ENCODE peak calls at places on chromosomes 5 and 9, in ten cellular contexts. T is AG20443; Y is EL; G is non-pigmented ciliary epithelial cell; A is T-helper 1 cell; E is psoas muscle; P is stimulated activated CD8-positive, alpha-beta memory T cell treated with anti-CD3 and anti-CD28 coated beads, Interleukin-12 subunit alpha, Interleukin-12 subunit beta, amount 100 ng/mL, for 4 hours; K is cardiac muscle cell; S is HS-27A; D is NCI-H2171. F is an unnamed sample.

GRCh38 chr9:125649315-125649714 is 57.7 kb downstream of the MAPKAP1 start:
- DNase-seq in T (peak; percentile 84), E (peak; percentile 27), A (no peak), P (no peak), G (peak; percentile 77), S (peak; percentile 72), K (no peak), Y (peak; percentile 93), D (no peak), F (peak; percentile 78)

GRCh38 chr5:133140311-133140710 is 88.5 kb downstream of the HSPA4 start:
- DNase-seq in A (no peak), S (no peak), D (no peak), K (no peak), E (no peak), G (no peak), P (no peak), T (no peak), Y (no peak), F (no peak)

GRCh38 chr5:170480277-170480676 is 23.5 kb upstream of the KCNIP1 start:
- DNase-seq in G (no peak), E (no peak), Y (no peak), S (no peak), T (no peak), D (no peak), A (no peak), P (no peak), K (no peak), F (no peak)

GRCh38 chr5:180669661-180670060 is 20.3 kb upstream of the FLT4 start:
- DNase-seq in K (no peak), E (no peak), G (no peak), Y (no peak), A (no peak), T (no peak), S (no peak), P (no peak), D (no peak), F (no peak)

GRCh38 chr5:87116821-87117512 is 150.7 kb upstream of the RASA1 start:
- DNase-seq in E (no peak), A (no peak), D (no peak), G (no peak), Y (peak; percentile 20), T (no peak), P (no peak), K (no peak), S (no peak), F (no peak)

GRCh38 chr5:104643320-104643719 is 1080.7 kb upstream of the NUDT12 start:
- DNase-seq in A (no peak), E (no peak), G (no peak), S (no peak), Y (no peak), K (no peak), P (no peak), T (no peak), D (no peak), F (no peak)

GRCh38 chr9:69428017-69428785 is 103.2 kb downstream of the ENTREP1 start:
- DNase-seq in S (no peak), G (no peak), A (no peak), T (no peak), K (no peak), P (no peak), D (no peak), E (no peak), Y (no peak), F (no peak)

GRCh38 chr5:173069661-173070060 is 13.5 kb downstream of the CREBRF start:
- DNase-seq in K (no peak), D (no peak), A (no peak), Y (no peak), G (no peak), E (no peak), T (no peak), P (no peak), S (no peak), F (no peak)

GRCh38 chr9:137488330-137488653 is 29.2 kb upstream of the NSMF start:
- DNase-seq in E (no peak), S (no peak), A (no peak), Y (no peak), P (no peak), T (no peak), K (no peak), G (no peak), D (peak; percentile 97), F (no peak)

GRCh38 chr5:38468978-38469706 is 87.3 kb downstream of the LIFR start:
- DNase-seq in A (no peak), Y (no peak), T (no peak), E (peak; percentile 86), K (no peak), G (no peak), S (no peak), P (no peak), D (no peak), F (peak; percentile 69)

GRCh38 chr9:91192785-91193657 is 168.7 kb downstream of the AUH start:
- DNase-seq in K (peak; percentile 95), S (peak; percentile 94), E (peak; percentile 89), P (peak; percentile 54), G (peak; percentile 96), T (peak; percentile 94), D (peak; percentile 57), Y (peak; percentile 99), A (peak; percentile 16), F (peak; percentile 93)

GRCh38 chr9:136529516-136530471 is 16.1 kb downstream of the NOTCH1 start:
- DNase-seq in D (no peak), S (no peak), T (no peak), P (no peak), G (no peak), K (no peak), A (no peak), E (no peak), Y (no peak), F (no peak)

GRCh38 chr5:99169309-99169708 is 240.5 kb upstream of the CHD1 start:
- DNase-seq in E (no peak), S (no peak), Y (peak; percentile 1), T (no peak), K (peak; percentile 14), G (no peak), P (no peak), D (no peak), A (no peak), F (no peak)

GRCh38 chr5:6708814-6709213 is 4.4 kb upstream of the TENT4A start:
- DNase-seq in E (peak; percentile 40), K (peak; percentile 33), Y (no peak), P (no peak), G (no peak), T (no peak), D (no peak), S (no peak), A (no peak), F (no peak)

GRCh38 chr9:137318976-137319375 is 16.9 kb upstream of the NRARP start:
- DNase-seq in T (peak; percentile 93), K (peak; percentile 25), P (no peak), G (no peak), Y (no peak), A (no peak), D (no peak), S (no peak), E (no peak), F (no peak)

GRCh38 chr9:21684831-21685362 is 117.5 kb upstream of the MTAP start:
- DNase-seq in D (no peak), E (no peak), G (peak; percentile 86), P (peak; percentile 13), A (no peak), S (no peak), Y (peak; percentile 70), K (no peak), T (no peak), F (peak; percentile 100)

GRCh38 chr5:172607213-172607793 is 33.8 kb upstream of the NEURL1B start:
- DNase-seq in E (peak; percentile 53), Y (no peak), K (no peak), T (no peak), G (no peak), D (no peak), P (no peak), S (no peak), A (no peak), F (no peak)

GRCh38 chr5:136155769-136156168 is 23.1 kb downstream of the SMAD5 start:
- DNase-seq in Y (peak; percentile 29), A (no peak), S (no peak), G (no peak), K (no peak), P (no peak), D (no peak), E (no peak), T (no peak), F (no peak)

GRCh38 chr5:67941750-67942450 is 273.7 kb upstream of the PIK3R1 start:
- DNase-seq in D (no peak), S (no peak), A (no peak), P (no peak), T (peak; percentile 17), Y (no peak), E (no peak), K (no peak), G (no peak), F (no peak)

GRCh38 chr5:134029156-134029555 is 24.4 kb upstream of the VDAC1 start:
- DNase-seq in A (no peak), Y (peak; percentile 96), T (peak; percentile 84), K (no peak), E (no peak), S (peak; percentile 14), P (no peak), G (no peak), D (no peak), F (peak; percentile 79)

GRCh38 chr5:141845371-141845821 is 32.8 kb downstream of the PCDH1 start:
- DNase-seq in E (no peak), K (no peak), A (no peak), P (no peak), T (no peak), Y (no peak), G (no peak), S (no peak), D (peak; percentile 8), F (no peak)

GRCh38 chr5:5335115-5335514 is 87.4 kb upstream of the ICE1 start:
- DNase-seq in T (no peak), D (no peak), K (no peak), S (no peak), A (no peak), E (no peak), Y (peak; percentile 46), G (no peak), P (no peak), F (no peak)

GRCh38 chr9:100595391-100596199 is 17.7 kb downstream of the CAVIN4 start:
- DNase-seq in Y (peak; percentile 64), D (peak; percentile 26), K (peak; percentile 74), S (peak; percentile 49), A (peak; percentile 5), E (no peak), P (no peak), T (peak; percentile 57), G (no peak), F (no peak)

GRCh38 chr9:116084497-116084896 is 69.1 kb upstream of the PAPPA start:
- DNase-seq in E (no peak), G (no peak), Y (no peak), A (no peak), K (no peak), S (no peak), T (no peak), P (no peak), D (no peak), F (no peak)

GRCh38 chr5:5244581-5244980 is 104.5 kb downstream of the ADAMTS16 start:
- DNase-seq in A (no peak), D (no peak), E (no peak), G (no peak), S (no peak), K (no peak), T (no peak), P (no peak), Y (no peak), F (no peak)

GRCh38 chr5:102722930-102723329 is 32.2 kb upstream of the PAM start:
- DNase-seq in Y (peak; percentile 87), G (peak; percentile 15), K (no peak), A (no peak), D (no peak), E (no peak), T (peak; percentile 50), S (no peak), P (no peak), F (no peak)

GRCh38 chr9:121636411-121636865 is 15.0 kb upstream of the DAB2IP start:
- DNase-seq in P (no peak), Y (no peak), S (no peak), T (peak; percentile 63), G (no peak), A (no peak), K (no peak), E (no peak), D (no peak), F (peak; percentile 52)

GRCh38 chr9:2153599-2154217 is 138.6 kb downstream of the SMARCA2 start:
- DNase-seq in S (no peak), T (no peak), A (no peak), G (no peak), Y (no peak), P (no peak), D (no peak), K (no peak), E (no peak), F (no peak)

F was measured in MG63.